ENCODE peak calls at places on chromosomes 12 and 14, in eight cellular contexts. N is Calu3, D is glutamatergic neuron, T is hypothalamus, M is uterus, C is neural progenitor cell, Q is HFF-Myc, A is HFFc6. V is an unnamed sample.

GRCh38 chr14:61559641-61560201 is 135.6 kb upstream of the HIF1A start:
- DNase-seq in N (peak; percentile 85), D (no peak), T (no peak), M (no peak), C (peak; percentile 1), Q (no peak), A (no peak), V (peak; percentile 94)

GRCh38 chr14:92615451-92615850 is 101.9 kb downstream of the RIN3 start:
- DNase-seq in N (no peak), D (no peak), T (no peak), M (no peak), C (no peak), Q (no peak), A (no peak), V (peak; percentile 25)

GRCh38 chr14:78448483-78449094 is 278.4 kb downstream of the NRXN3 start:
- DNase-seq in N (peak; percentile 68), D (peak; percentile 79), T (peak; percentile 66), M (no peak), C (peak; percentile 71), Q (peak; percentile 6), A (peak; percentile 10), V (peak; percentile 77)

GRCh38 chr12:115383668-115384067 is 699.7 kb upstream of the TBX3 start:
- DNase-seq in N (no peak), D (no peak), T (no peak), M (no peak), C (no peak), Q (no peak), A (no peak), V (no peak)

GRCh38 chr12:49866859-49867579 is 24.1 kb upstream of the BCDIN3D start:
- DNase-seq in N (peak; percentile 77), D (peak; percentile 84), T (peak; percentile 55), M (peak; percentile 82), C (peak; percentile 79), Q (no peak), A (peak; percentile 30), V (peak; percentile 71)

GRCh38 chr12:70417121-70417520 is 51.0 kb downstream of the KCNMB4 start:
- DNase-seq in N (no peak), D (no peak), T (no peak), M (no peak), C (no peak), Q (no peak), A (no peak), V (no peak)

GRCh38 chr12:53735556-53735955 is 8.3 kb upstream of the CALCOCO1 start:
- DNase-seq in N (no peak), D (no peak), T (no peak), M (no peak), C (no peak), Q (no peak), A (no peak), V (no peak)

GRCh38 chr12:122128481-122128880 is 45.5 kb downstream of the IL31 start:
- DNase-seq in N (no peak), D (no peak), T (no peak), M (no peak), C (no peak), Q (no peak), A (no peak), V (no peak)

GRCh38 chr12:68067762-68068376 is 78.6 kb downstream of the IFNG-AS1 start:
- DNase-seq in N (no peak), D (no peak), T (no peak), M (no peak), C (no peak), Q (no peak), A (no peak), V (no peak)

GRCh38 chr12:27922591-27923139 is 49.9 kb downstream of the PTHLH start:
- DNase-seq in N (no peak), D (no peak), T (peak; percentile 6), M (peak; percentile 13), C (no peak), Q (no peak), A (peak; percentile 74), V (no peak)

GRCh38 chr12:9148926-9149325 is 33.2 kb upstream of the A2M start:
- DNase-seq in N (no peak), D (no peak), T (no peak), M (no peak), C (no peak), Q (no peak), A (no peak), V (no peak)

GRCh38 chr14:88630565-88630964 is 67.7 kb downstream of the ZC3H14 start:
- DNase-seq in N (no peak), D (no peak), T (no peak), M (no peak), C (no peak), Q (no peak), A (no peak), V (no peak)

GRCh38 chr14:64717870-64718269 is 13.6 kb downstream of the PLEKHG3 start:
- DNase-seq in N (peak; percentile 38), D (no peak), T (peak; percentile 24), M (no peak), C (no peak), Q (no peak), A (no peak), V (peak; percentile 56)

GRCh38 chr12:22406622-22407021 is 72.1 kb upstream of the ST8SIA1 start:
- DNase-seq in N (no peak), D (no peak), T (no peak), M (no peak), C (no peak), Q (no peak), A (no peak), V (no peak)

GRCh38 chr12:54870617-54871016 is 16.3 kb downstream of the MUCL1 start:
- DNase-seq in N (no peak), D (no peak), T (no peak), M (no peak), C (no peak), Q (no peak), A (no peak), V (no peak)

GRCh38 chr12:4108803-4109345 is 164.7 kb upstream of the CCND2 start:
- DNase-seq in N (no peak), D (no peak), T (no peak), M (no peak), C (no peak), Q (no peak), A (no peak), V (no peak)

GRCh38 chr14:70004791-70005190 is 125.6 kb downstream of the SMOC1 start:
- DNase-seq in N (no peak), D (no peak), T (no peak), M (no peak), C (no peak), Q (no peak), A (no peak), V (no peak)

GRCh38 chr14:74686324-74686723 is 26.6 kb downstream of the AREL1 start:
- DNase-seq in N (no peak), D (no peak), T (no peak), M (no peak), C (no peak), Q (no peak), A (no peak), V (peak; percentile 93)

GRCh38 chr14:71728386-71728785 is 203.8 kb upstream of the RGS6 start:
- DNase-seq in N (no peak), D (no peak), T (no peak), M (no peak), C (no peak), Q (no peak), A (no peak), V (no peak)

GRCh38 chr12:51590347-51591019 is 550 bp upstream of the SCN8A start:
- DNase-seq in N (peak; percentile 84), D (peak; percentile 93), T (peak; percentile 59), M (peak; percentile 14), C (peak; percentile 98), Q (no peak), A (peak; percentile 66), V (peak; percentile 46)

GRCh38 chr12:55467836-55468235 is 2.1 kb downstream of the OR6C70 start:
- DNase-seq in N (no peak), D (no peak), T (no peak), M (no peak), C (no peak), Q (no peak), A (no peak), V (no peak)

GRCh38 chr14:69171569-69171968 is 18.6 kb upstream of the DCAF5 start:
- DNase-seq in N (no peak), D (no peak), T (no peak), M (no peak), C (no peak), Q (no peak), A (no peak), V (no peak)

GRCh38 chr12:59736786-59737185 is 141.0 kb downstream of the SLC16A7 start:
- DNase-seq in N (peak; percentile 9), D (peak; percentile 32), T (no peak), M (no peak), C (no peak), Q (peak; percentile 95), A (peak; percentile 94), V (no peak)

GRCh38 chr12:106341086-106341879 is 16.3 kb upstream of the POLR3B start:
- DNase-seq in N (no peak), D (no peak), T (no peak), M (no peak), C (no peak), Q (no peak), A (peak; percentile 45), V (no peak)

GRCh38 chr12:85676816-85677749 is 159.1 kb downstream of the RASSF9 start:
- DNase-seq in N (no peak), D (no peak), T (no peak), M (no peak), C (no peak), Q (no peak), A (no peak), V (no peak)

GRCh38 chr14:65958664-65959562 is 527.3 kb upstream of the CCDC196 start:
- DNase-seq in N (no peak), D (no peak), T (no peak), M (no peak), C (peak; percentile 62), Q (no peak), A (peak; percentile 15), V (peak; percentile 43)

GRCh38 chr12:109131522-109132050 is 15.2 kb downstream of the ACACB start:
- DNase-seq in N (no peak), D (no peak), T (no peak), M (no peak), C (no peak), Q (no peak), A (no peak), V (no peak)

GRCh38 chr14:70086685-70087379 is 101.9 kb downstream of the SLC8A3 start:
- DNase-seq in N (peak; percentile 41), D (peak; percentile 32), T (peak; percentile 7), M (no peak), C (peak; percentile 65), Q (peak; percentile 15), A (peak; percentile 7), V (peak; percentile 32)

GRCh38 chr12:89470741-89471504 is 53.7 kb downstream of the GALNT4 start:
- DNase-seq in N (peak; percentile 36), D (no peak), T (peak; percentile 9), M (no peak), C (peak; percentile 61), Q (no peak), A (peak; percentile 62), V (peak; percentile 87)

GRCh38 chr14:83247925-83248639 is 1714.4 kb upstream of the SEL1L start:
- DNase-seq in N (no peak), D (peak; percentile 39), T (no peak), M (no peak), C (no peak), Q (no peak), A (no peak), V (no peak)

GRCh38 chr12:64039285-64039871 is 182.7 kb downstream of the KICS2 start:
- DNase-seq in N (peak; percentile 5), D (no peak), T (no peak), M (no peak), C (peak; percentile 19), Q (no peak), A (peak; percentile 23), V (peak; percentile 66)

GRCh38 chr14:100330396-100330931 is 7.3 kb downstream of the SLC25A47 start:
- DNase-seq in N (no peak), D (no peak), T (no peak), M (no peak), C (no peak), Q (no peak), A (no peak), V (no peak)

GRCh38 chr12:73726881-73727280 is 810.8 kb upstream of the ATXN7L3B start:
- DNase-seq in N (no peak), D (no peak), T (no peak), M (no peak), C (no peak), Q (no peak), A (no peak), V (no peak)

GRCh38 chr14:22820731-22821130 is 5.5 kb upstream of the SLC7A7 start:
- DNase-seq in N (peak; percentile 31), D (no peak), T (no peak), M (no peak), C (no peak), Q (no peak), A (peak; percentile 51), V (no peak)